ENCODE peak calls at places on chromosomes 12 and 14, in eight cellular contexts. One of them, this sample, is unnamed.

GRCh38 chr12:93500667-93501066 is 33.4 kb downstream of the MRPL42 start:
- DNase-seq in HepG2: no peak
- DNase-seq in H1: no peak
- DNase-seq in HCT116: no peak
- DNase-seq in GM12878: no peak
- DNase-seq in SK-N-SH: no peak
- DNase-seq in K562: no peak
- DNase-seq in endothelial cell of umbilical vein: no peak
- DNase-seq in this sample: no peak

GRCh38 chr12:55847603-55848329 is 5.0 kb upstream of the MMP19 start:
- DNase-seq in HepG2: peak; percentile 26
- DNase-seq in H1: no peak
- DNase-seq in HCT116: no peak
- DNase-seq in GM12878: no peak
- DNase-seq in SK-N-SH: peak; percentile 89
- DNase-seq in K562: peak; percentile 76
- DNase-seq in endothelial cell of umbilical vein: peak; percentile 94
- DNase-seq in this sample: no peak

GRCh38 chr12:29889737-29890136 is 106.0 kb upstream of the TMTC1 start:
- DNase-seq in HepG2: peak; percentile 4
- DNase-seq in H1: peak; percentile 44
- DNase-seq in HCT116: peak; percentile 52
- DNase-seq in GM12878: no peak
- DNase-seq in SK-N-SH: peak; percentile 29
- DNase-seq in K562: no peak
- DNase-seq in endothelial cell of umbilical vein: peak; percentile 25
- DNase-seq in this sample: no peak

GRCh38 chr14:53751650-53752049 is 205.0 kb downstream of the BMP4 start:
- DNase-seq in HepG2: no peak
- DNase-seq in H1: no peak
- DNase-seq in HCT116: no peak
- DNase-seq in GM12878: no peak
- DNase-seq in SK-N-SH: no peak
- DNase-seq in K562: no peak
- DNase-seq in endothelial cell of umbilical vein: no peak
- DNase-seq in this sample: no peak

GRCh38 chr14:103524002-103524785 is 1.6 kb upstream of the CKB start:
- DNase-seq in HepG2: no peak
- DNase-seq in H1: no peak
- DNase-seq in HCT116: no peak
- DNase-seq in GM12878: no peak
- DNase-seq in SK-N-SH: no peak
- DNase-seq in K562: no peak
- DNase-seq in endothelial cell of umbilical vein: no peak
- DNase-seq in this sample: no peak

GRCh38 chr14:59020382-59020781 is 168.1 kb upstream of the DAAM1 start:
- DNase-seq in HepG2: no peak
- DNase-seq in H1: no peak
- DNase-seq in HCT116: peak; percentile 18
- DNase-seq in GM12878: no peak
- DNase-seq in SK-N-SH: peak; percentile 8
- DNase-seq in K562: no peak
- DNase-seq in endothelial cell of umbilical vein: peak; percentile 35
- DNase-seq in this sample: no peak

GRCh38 chr12:114902665-114903393 is 218.9 kb upstream of the TBX3 start:
- DNase-seq in HepG2: peak; percentile 28
- DNase-seq in H1: no peak
- DNase-seq in HCT116: no peak
- DNase-seq in GM12878: no peak
- DNase-seq in SK-N-SH: no peak
- DNase-seq in K562: no peak
- DNase-seq in endothelial cell of umbilical vein: no peak
- DNase-seq in this sample: no peak

GRCh38 chr14:55255979-55256378 is 15.2 kb upstream of the FBXO34 start:
- DNase-seq in HepG2: no peak
- DNase-seq in H1: no peak
- DNase-seq in HCT116: no peak
- DNase-seq in GM12878: no peak
- DNase-seq in SK-N-SH: no peak
- DNase-seq in K562: no peak
- DNase-seq in endothelial cell of umbilical vein: no peak
- DNase-seq in this sample: no peak

GRCh38 chr12:124036117-124037109 is 63.4 kb downstream of the ZNF664 start:
- DNase-seq in HepG2: peak; percentile 15
- DNase-seq in H1: no peak
- DNase-seq in HCT116: peak; percentile 15
- DNase-seq in GM12878: peak; percentile 27
- DNase-seq in SK-N-SH: peak; percentile 69
- DNase-seq in K562: peak; percentile 61
- DNase-seq in endothelial cell of umbilical vein: peak; percentile 60
- DNase-seq in this sample: no peak

GRCh38 chr12:27460471-27460978 is 14.0 kb downstream of the SMCO2 start:
- DNase-seq in HepG2: no peak
- DNase-seq in H1: no peak
- DNase-seq in HCT116: no peak
- DNase-seq in GM12878: peak; percentile 4
- DNase-seq in SK-N-SH: no peak
- DNase-seq in K562: no peak
- DNase-seq in endothelial cell of umbilical vein: peak; percentile 96
- DNase-seq in this sample: no peak

GRCh38 chr14:102071283-102071998 is 15.4 kb downstream of the HSP90AA1 start:
- DNase-seq in HepG2: peak; percentile 56
- DNase-seq in H1: no peak
- DNase-seq in HCT116: peak; percentile 94
- DNase-seq in GM12878: no peak
- DNase-seq in SK-N-SH: no peak
- DNase-seq in K562: no peak
- DNase-seq in endothelial cell of umbilical vein: no peak
- DNase-seq in this sample: no peak

GRCh38 chr14:68631691-68632590 is 160.9 kb downstream of the ZFP36L1 start:
- DNase-seq in HepG2: no peak
- DNase-seq in H1: no peak
- DNase-seq in HCT116: no peak
- DNase-seq in GM12878: no peak
- DNase-seq in SK-N-SH: no peak
- DNase-seq in K562: no peak
- DNase-seq in endothelial cell of umbilical vein: no peak
- DNase-seq in this sample: no peak

GRCh38 chr12:627285-627684 is 36.0 kb downstream of the NINJ2 start:
- DNase-seq in HepG2: no peak
- DNase-seq in H1: no peak
- DNase-seq in HCT116: no peak
- DNase-seq in GM12878: no peak
- DNase-seq in SK-N-SH: no peak
- DNase-seq in K562: no peak
- DNase-seq in endothelial cell of umbilical vein: no peak
- DNase-seq in this sample: no peak

GRCh38 chr12:497501-498160 is 37.9 kb downstream of the B4GALNT3 start:
- DNase-seq in HepG2: no peak
- DNase-seq in H1: no peak
- DNase-seq in HCT116: no peak
- DNase-seq in GM12878: no peak
- DNase-seq in SK-N-SH: no peak
- DNase-seq in K562: no peak
- DNase-seq in endothelial cell of umbilical vein: no peak
- DNase-seq in this sample: no peak

GRCh38 chr14:67987596-67987995 is 168.0 kb downstream of the RAD51B start:
- DNase-seq in HepG2: no peak
- DNase-seq in H1: no peak
- DNase-seq in HCT116: no peak
- DNase-seq in GM12878: no peak
- DNase-seq in SK-N-SH: no peak
- DNase-seq in K562: no peak
- DNase-seq in endothelial cell of umbilical vein: no peak
- DNase-seq in this sample: peak; percentile 70

GRCh38 chr12:28878629-28879028 is 270.4 kb upstream of the FAR2 start:
- DNase-seq in HepG2: no peak
- DNase-seq in H1: no peak
- DNase-seq in HCT116: no peak
- DNase-seq in GM12878: no peak
- DNase-seq in SK-N-SH: peak; percentile 16
- DNase-seq in K562: no peak
- DNase-seq in endothelial cell of umbilical vein: no peak
- DNase-seq in this sample: no peak

GRCh38 chr12:19021646-19022045 is 107.9 kb upstream of the PLEKHA5 start:
- DNase-seq in HepG2: peak; percentile 31
- DNase-seq in H1: no peak
- DNase-seq in HCT116: no peak
- DNase-seq in GM12878: no peak
- DNase-seq in SK-N-SH: no peak
- DNase-seq in K562: no peak
- DNase-seq in endothelial cell of umbilical vein: no peak
- DNase-seq in this sample: no peak

GRCh38 chr14:67519406-67519805 is 13.7 kb upstream of the PLEKHH1 start:
- DNase-seq in HepG2: no peak
- DNase-seq in H1: no peak
- DNase-seq in HCT116: no peak
- DNase-seq in GM12878: no peak
- DNase-seq in SK-N-SH: no peak
- DNase-seq in K562: no peak
- DNase-seq in endothelial cell of umbilical vein: no peak
- DNase-seq in this sample: no peak

GRCh38 chr12:60257063-60257462 is 661.2 kb downstream of the SLC16A7 start:
- DNase-seq in HepG2: peak; percentile 17
- DNase-seq in H1: no peak
- DNase-seq in HCT116: peak; percentile 24
- DNase-seq in GM12878: no peak
- DNase-seq in SK-N-SH: no peak
- DNase-seq in K562: peak; percentile 11
- DNase-seq in endothelial cell of umbilical vein: peak; percentile 82
- DNase-seq in this sample: no peak

GRCh38 chr14:68124885-68125731 is 305.5 kb downstream of the RAD51B start:
- DNase-seq in HepG2: peak; percentile 20
- DNase-seq in H1: no peak
- DNase-seq in HCT116: no peak
- DNase-seq in GM12878: no peak
- DNase-seq in SK-N-SH: no peak
- DNase-seq in K562: no peak
- DNase-seq in endothelial cell of umbilical vein: no peak
- DNase-seq in this sample: no peak

GRCh38 chr12:104331376-104331775 is 27.8 kb downstream of the EID3 start:
- DNase-seq in HepG2: no peak
- DNase-seq in H1: no peak
- DNase-seq in HCT116: no peak
- DNase-seq in GM12878: no peak
- DNase-seq in SK-N-SH: no peak
- DNase-seq in K562: no peak
- DNase-seq in endothelial cell of umbilical vein: no peak
- DNase-seq in this sample: no peak
- H3K9ac ChIP-seq in HepG2: no peak overlapping the region
- H3K9ac ChIP-seq in H1: no peak overlapping the region
- H3K9ac ChIP-seq in HCT116: no peak overlapping the region
- H3K9ac ChIP-seq in GM12878: no peak overlapping the region
- H3K9ac ChIP-seq in SK-N-SH: no peak overlapping the region
- H3K9ac ChIP-seq in K562: no peak overlapping the region
- H3K9ac ChIP-seq in endothelial cell of umbilical vein: no peak overlapping the region
- H3K9ac ChIP-seq in this sample: no peak overlapping the region

GRCh38 chr12:2287151-2287550 is 234.4 kb downstream of the CACNA1C start:
- DNase-seq in HepG2: no peak
- DNase-seq in H1: no peak
- DNase-seq in HCT116: no peak
- DNase-seq in GM12878: no peak
- DNase-seq in SK-N-SH: no peak
- DNase-seq in K562: no peak
- DNase-seq in endothelial cell of umbilical vein: no peak
- DNase-seq in this sample: no peak
- TF ChIP-seq POLR2AphosphoS5 in HepG2: no peak
- TF ChIP-seq POLR2AphosphoS5 in H1: no peak
- TF ChIP-seq POLR2AphosphoS5 in HCT116: no peak
- TF ChIP-seq POLR2AphosphoS5 in GM12878: no peak
- TF ChIP-seq POLR2AphosphoS5 in SK-N-SH: no peak
- TF ChIP-seq POLR2AphosphoS5 in K562: no peak
- TF ChIP-seq POLR2AphosphoS5 in endothelial cell of umbilical vein: no peak
- TF ChIP-seq POLR2AphosphoS5 in this sample: no peak

DNA sequence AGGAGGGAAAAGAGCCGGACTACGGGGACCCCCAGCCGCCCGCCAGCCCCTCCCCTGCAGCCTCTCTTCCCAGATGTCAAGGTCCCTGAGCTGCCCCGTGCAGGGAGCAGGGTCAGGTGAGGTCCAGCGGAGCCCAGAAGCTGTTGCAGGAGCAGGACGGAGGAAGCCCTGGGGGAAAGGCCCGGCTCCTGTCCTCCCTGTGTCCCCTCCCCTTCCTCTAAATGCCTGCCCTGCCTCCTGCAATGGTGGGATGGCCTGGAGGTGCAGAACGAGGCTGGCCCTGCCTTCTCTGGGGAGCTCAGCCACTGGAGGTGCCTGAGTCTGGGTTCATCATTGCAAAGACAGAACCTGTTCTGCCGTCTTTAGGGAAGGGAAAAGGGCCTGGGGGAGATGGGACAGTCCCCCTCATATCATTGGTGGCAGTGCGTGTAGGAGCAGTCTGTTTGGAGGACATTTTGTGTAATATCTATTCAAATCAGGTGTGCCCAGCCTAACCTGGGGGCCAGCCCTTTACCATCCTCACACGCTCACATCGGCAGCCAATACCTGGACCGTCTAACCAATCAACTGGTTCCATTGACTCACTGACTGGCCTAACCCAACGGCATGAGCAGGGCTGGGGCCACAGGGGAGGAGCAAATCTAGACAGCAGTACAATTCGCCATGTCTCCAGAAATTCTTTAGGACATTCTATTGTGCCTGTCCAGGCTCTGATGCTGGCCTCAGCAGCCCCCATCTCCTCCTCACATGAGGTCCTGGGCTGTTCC is 364.1 kb upstream of the SFSWAP start:
- DNase-seq in HepG2: no peak
- DNase-seq in H1: no peak
- DNase-seq in HCT116: no peak
- DNase-seq in GM12878: no peak
- DNase-seq in SK-N-SH: no peak
- DNase-seq in K562: no peak
- DNase-seq in endothelial cell of umbilical vein: no peak
- DNase-seq in this sample: no peak
- H3K9me3 ChIP-seq in HepG2: no peaks in the 10 kb centered on the region
- H3K9me3 ChIP-seq in H1: no peaks in the 10 kb centered on the region
- H3K9me3 ChIP-seq in HCT116: no peaks in the 10 kb centered on the region
- H3K9me3 ChIP-seq in GM12878: no peaks in the 10 kb centered on the region
- H3K9me3 ChIP-seq in SK-N-SH: no peaks in the 10 kb centered on the region
- H3K9me3 ChIP-seq in K562: peaks cover 4% of the 10 kb centered on the region
- H3K9me3 ChIP-seq in endothelial cell of umbilical vein: peaks cover 5% of the 10 kb centered on the region
- H3K9me3 ChIP-seq in this sample: no peaks in the 10 kb centered on the region

GRCh38 chr12:6294533-6295186 is 15.8 kb upstream of the PLEKHG6 start:
- DNase-seq in HepG2: peak; percentile 87
- DNase-seq in H1: no peak
- DNase-seq in HCT116: no peak
- DNase-seq in GM12878: no peak
- DNase-seq in SK-N-SH: no peak
- DNase-seq in K562: no peak
- DNase-seq in endothelial cell of umbilical vein: no peak
- DNase-seq in this sample: no peak
- H3K9ac ChIP-seq in HepG2: peak overlapping the region; percentile 99
- H3K9ac ChIP-seq in H1: no peak overlapping the region
- H3K9ac ChIP-seq in HCT116: peak overlapping the region; percentile 41
- H3K9ac ChIP-seq in GM12878: no peak overlapping the region
- H3K9ac ChIP-seq in SK-N-SH: peak overlapping the region; percentile 13
- H3K9ac ChIP-seq in K562: peak overlapping the region; percentile 68
- H3K9ac ChIP-seq in endothelial cell of umbilical vein: peak overlapping the region; percentile 55
- H3K9ac ChIP-seq in this sample: no peak overlapping the region